ENCODE peak calls at places on chromosome 10, in eight cellular contexts. A is endothelial cell, S is AG04449, O is coronary artery, F is cardiac fibroblast, W is IMR-90, Q is A549, E is GM06990. N is an unnamed sample.

GRCh38 chr10:79422178-79422892 is 23.1 kb downstream of the ZCCHC24 start:
- DNase-seq in Q (no peak), W (peak), A (no peak), E (no peak), O (no peak), S (peak), F (peak), N (no peak)

GRCh38 chr10:19815478-19816419 is 483 bp upstream of the PLXDC2 start:
- DNase-seq in S (no peak), Q (peak), F (peak), A (peak), E (no peak), W (peak), O (peak), N (peak)

GRCh38 chr10:35696392-35696791 is 54.3 kb upstream of the FZD8 start:
- DNase-seq in E (no peak), S (no peak), Q (no peak), W (no peak), F (no peak), A (no peak), O (no peak), N (no peak)

GRCh38 chr10:103645141-103646054 is 151.9 kb downstream of the NEURL1 start:
- DNase-seq in Q (no peak), W (peak), O (peak), A (no peak), E (no peak), S (peak), F (peak), N (no peak)

GRCh38 chr10:67936416-67936815 is 52.0 kb downstream of the SIRT1 start:
- DNase-seq in A (no peak), E (no peak), Q (no peak), W (peak), S (no peak), O (no peak), F (no peak), N (no peak)

GRCh38 chr10:130899856-130900255 is 411.7 kb downstream of the TCERG1L start:
- DNase-seq in E (no peak), A (no peak), Q (no peak), O (no peak), S (no peak), F (no peak), W (no peak), N (no peak)

GRCh38 chr10:67650558-67650957 is 45.4 kb downstream of the CTNNA3 start:
- DNase-seq in Q (no peak), E (no peak), A (no peak), O (no peak), W (no peak), F (no peak), S (no peak), N (no peak)

GRCh38 chr10:89204621-89205020 is 2.5 kb downstream of the CH25H start:
- DNase-seq in E (no peak), W (no peak), Q (no peak), F (no peak), S (no peak), A (no peak), O (no peak), N (no peak)

GRCh38 chr10:114548662-114549061 is 109.4 kb downstream of the ABLIM1 start:
- DNase-seq in Q (peak), S (no peak), A (peak), F (peak), O (no peak), E (no peak), W (peak), N (no peak)

GRCh38 chr10:3986407-3987141 is 201.6 kb upstream of the KLF6 start:
- DNase-seq in S (no peak), Q (no peak), E (no peak), A (no peak), W (no peak), O (no peak), F (no peak), N (no peak)

GRCh38 chr10:11444148-11444516 is 167.3 kb downstream of the USP6NL start:
- DNase-seq in Q (no peak), S (no peak), E (no peak), W (no peak), O (no peak), A (no peak), F (no peak), N (no peak)

GRCh38 chr10:133082685-133083421 is 4.9 kb upstream of the ADGRA1 start:
- DNase-seq in E (no peak), S (no peak), O (no peak), A (no peak), Q (no peak), F (no peak), W (no peak), N (no peak)

GRCh38 chr10:51422311-51423120 is 276.9 kb downstream of the CSTF2T start:
- DNase-seq in O (no peak), E (peak), A (peak), F (peak), S (peak), Q (peak), W (peak), N (peak)

GRCh38 chr10:103872137-103872933 is 17.0 kb upstream of the SH3PXD2A start:
- DNase-seq in O (no peak), F (no peak), W (peak), A (no peak), E (no peak), S (no peak), Q (peak), N (no peak)

GRCh38 chr10:46022978-46023702 is 7.3 kb downstream of the NCOA4 start:
- DNase-seq in E (peak), S (no peak), W (peak), O (peak), Q (peak), A (peak), F (peak), N (peak)
- TF ChIP-seq CTCF in E (peak), S (peak), W (peak), O (no peak), Q (no peak), A (no peak), F (peak), N (peak)

GRCh38 chr10:26249681-26250080 is 33.1 kb downstream of the GAD2 start:
- DNase-seq in A (no peak), S (no peak), Q (no peak), F (no peak), W (no peak), O (no peak), E (no peak), N (no peak)
- TF ChIP-seq CTCF in A (no peak), S (no peak), Q (no peak), F (no peak), W (no peak), O (no peak), E (no peak), N (no peak)

GRCh38 chr10:86757110-86757790 is 831 bp downstream of the BMPR1A start:
- DNase-seq in F (peak), E (peak), W (peak), Q (peak), S (no peak), O (peak), A (peak), N (peak)
- TF ChIP-seq CTCF in F (peak), E (no peak), W (peak), Q (no peak), S (peak), O (no peak), A (no peak), N (peak)

DNA sequence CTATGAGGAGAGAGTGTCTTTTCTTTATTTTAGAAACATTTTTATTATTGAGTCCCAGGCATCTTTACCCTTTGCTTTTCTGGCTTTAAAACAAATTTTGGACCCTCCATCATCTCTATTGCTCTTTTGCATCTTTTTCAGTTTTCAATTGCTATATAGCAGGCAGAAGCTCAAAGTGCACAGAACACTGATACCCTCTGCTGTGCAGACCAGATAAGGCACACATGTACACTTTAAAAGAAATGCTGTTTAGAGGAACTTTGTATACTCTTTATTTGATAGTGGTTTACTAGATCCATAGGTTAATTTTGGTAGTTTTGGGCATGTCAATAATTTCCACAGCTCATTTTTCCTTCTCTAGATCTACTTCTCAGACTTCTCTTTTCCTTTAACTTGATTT is 324.2 kb downstream of the SH2D4B start:
- DNase-seq in S (no peak), A (no peak), E (no peak), O (no peak), W (no peak), F (no peak), Q (no peak), N (no peak)
- TF ChIP-seq CTCF in S (no peak), A (no peak), E (no peak), O (no peak), W (no peak), F (no peak), Q (no peak), N (no peak)

N was measured in progenitor cell of endocrine pancreas.